ENCODE peak calls at places on chromosomes 4 and X, in four cellular contexts. L is H1, Y is IMR-90, E is mesendoderm. G is an unnamed sample.

GRCh38 chr4:30094866-30095265 is 625.3 kb upstream of the PCDH7 start:
- DNase-seq in E (no peak), Y (peak), L (no peak), G (peak)

GRCh38 chrX:21960569-21960968 is 20.1 kb downstream of the SMS start:
- DNase-seq in E (no peak), Y (no peak), L (no peak), G (peak)

GRCh38 chr4:4182835-4183568 is 43.7 kb downstream of the OTOP1 start:
- DNase-seq in L (peak), Y (no peak), E (peak), G (no peak)

GRCh38 chr4:184265566-184266351 is 48.1 kb upstream of the ENPP6 start:
- DNase-seq in E (peak), L (no peak), Y (peak), G (peak)

GRCh38 chrX:13669246-13669689 is 16.3 kb downstream of the TCEANC start:
- DNase-seq in L (no peak), Y (peak), E (no peak), G (peak)

GRCh38 chr4:110633358-110634319 is 10.8 kb upstream of the PITX2 start:
- DNase-seq in Y (no peak), L (no peak), E (peak), G (peak)

GRCh38 chr4:3874525-3875110 is 108.4 kb downstream of the ADRA2C start:
- DNase-seq in L (no peak), Y (no peak), E (no peak), G (no peak)

GRCh38 chr4:110533940-110534339 is 58.0 kb downstream of the ENPEP start:
- DNase-seq in Y (peak), E (peak), L (no peak), G (peak)

GRCh38 chrX:23883737-23884354 is 23.9 kb downstream of the APOO start:
- DNase-seq in L (no peak), E (peak), Y (peak), G (peak)

GRCh38 chr4:152200776-152201333 is 335.0 kb downstream of the FBXW7 start:
- DNase-seq in L (no peak), Y (no peak), E (no peak), G (no peak)

GRCh38 chrX:44314259-44314734 is 29.2 kb downstream of the EFHC2 start:
- DNase-seq in Y (peak), E (peak), L (no peak), G (peak)

GRCh38 chr4:75542824-75543223 is 13.0 kb upstream of the ODAPH start:
- DNase-seq in L (no peak), Y (peak), E (no peak), G (peak)

GRCh38 chrX:23292979-23293651 is 41.5 kb upstream of the PTCHD1 start:
- DNase-seq in L (no peak), E (no peak), Y (no peak), G (no peak)

GRCh38 chr4:123354701-123355100 is 41.9 kb upstream of the SPRY1 start:
- DNase-seq in E (no peak), L (no peak), Y (no peak), G (no peak)

GRCh38 chr4:105503484-105503883 is 29.6 kb upstream of the PPA2 start:
- DNase-seq in L (no peak), E (no peak), Y (no peak), G (no peak)

GRCh38 chrX:25012793-25013592 is 2.8 kb downstream of the ARX start:
- DNase-seq in Y (no peak), L (no peak), E (no peak), G (no peak)
- H3K4me3 ChIP-seq in Y (no peak), L (no peak), E (no peak), G (no peak)

GRCh38 chr4:1218892-1219552 is 29.9 kb downstream of the CTBP1 start:
- DNase-seq in Y (no peak), L (no peak), E (no peak), G (no peak)

GRCh38 chr4:1215347-1216075 is 33.4 kb downstream of the CTBP1 start:
- DNase-seq in Y (no peak), E (no peak), L (no peak), G (no peak)

GRCh38 chr4:1216076-1216614 is 32.8 kb downstream of the CTBP1 start:
- DNase-seq in Y (no peak), L (no peak), E (no peak), G (no peak)

GRCh38 chr4:1217366-1217765 is 31.6 kb downstream of the CTBP1 start:
- DNase-seq in L (no peak), E (no peak), Y (no peak), G (no peak)

DNA sequence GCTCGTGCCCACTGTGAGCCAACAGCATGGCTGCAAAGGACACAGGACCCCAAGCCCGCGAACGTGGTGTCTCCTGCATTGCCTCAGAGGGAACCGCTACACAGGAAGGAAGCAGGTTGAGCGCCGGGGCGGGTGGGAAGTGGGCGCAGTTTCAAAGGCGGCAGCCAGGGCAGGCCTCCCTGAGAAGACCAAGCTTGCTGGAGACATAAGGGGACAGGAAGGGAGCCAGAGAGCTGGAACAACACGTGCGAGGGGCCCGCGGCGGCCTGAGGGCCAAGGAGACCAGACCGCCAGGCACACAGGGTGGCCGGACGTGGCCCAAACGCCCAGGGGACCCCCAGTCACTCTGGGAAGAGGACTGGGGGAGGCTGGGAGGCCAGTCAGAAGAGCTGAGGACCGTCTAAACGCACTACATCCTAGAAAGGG is 32.0 kb downstream of the CTBP1 start:
- DNase-seq in E (no peak), L (no peak), Y (no peak), G (no peak)
- H2BK5ac ChIP-seq in E (no peak), L (no peak), Y (no peak), G (no peak)

GRCh38 chrX:48521353-48522243 is at the start of gene EBP:
- DNase-seq in Y (peak), E (peak), L (peak), G (peak)
- H3K4me3 ChIP-seq in Y (peak), E (peak), L (peak), G (peak)

GRCh38 chr4:140720387-140721087 is 35.6 kb downstream of the TBC1D9 start:
- DNase-seq in Y (no peak), L (no peak), E (no peak), G (no peak)

GRCh38 chr4:140718240-140718639 is 37.9 kb downstream of the TBC1D9 start:
- DNase-seq in Y (peak), E (no peak), L (no peak), G (peak)

GRCh38 chr4:140721088-140721421 is 35.1 kb downstream of the TBC1D9 start:
- DNase-seq in E (no peak), L (no peak), Y (no peak), G (no peak)

GRCh38 chr4:140719022-140719421 is 37.2 kb downstream of the TBC1D9 start:
- DNase-seq in Y (peak), L (no peak), E (no peak), G (peak)

DNA sequence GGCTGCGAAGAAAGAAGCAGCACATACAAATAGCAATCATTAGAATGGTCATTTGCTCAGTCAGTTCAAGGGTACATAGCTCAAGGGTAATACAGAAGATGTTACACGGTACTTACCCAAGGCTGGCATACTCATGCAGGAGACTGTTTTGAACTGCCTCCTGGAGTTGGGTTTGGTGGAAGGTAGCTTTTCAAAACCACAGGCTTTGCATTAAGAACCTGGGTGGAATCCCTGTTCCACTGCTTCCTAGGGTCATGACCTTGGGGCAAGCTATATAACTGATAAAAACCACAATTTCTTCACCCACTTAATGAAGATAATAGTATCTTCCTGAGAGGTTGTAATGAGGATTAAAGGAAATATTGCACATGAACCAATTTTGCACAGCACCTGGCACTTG is 36.5 kb downstream of the TBC1D9 start:
- DNase-seq in L (no peak), Y (no peak), E (no peak), G (no peak)
- H2BK5ac ChIP-seq in L (no peak), Y (no peak), E (no peak), G (no peak)

GRCh38 chrX:38563006-38563405 is 1.7 kb downstream of the TSPAN7 start:
- DNase-seq in L (no peak), Y (no peak), E (no peak), G (no peak)
- H3K4me3 ChIP-seq in L (no peak), Y (no peak), E (no peak), G (no peak)

DNA sequence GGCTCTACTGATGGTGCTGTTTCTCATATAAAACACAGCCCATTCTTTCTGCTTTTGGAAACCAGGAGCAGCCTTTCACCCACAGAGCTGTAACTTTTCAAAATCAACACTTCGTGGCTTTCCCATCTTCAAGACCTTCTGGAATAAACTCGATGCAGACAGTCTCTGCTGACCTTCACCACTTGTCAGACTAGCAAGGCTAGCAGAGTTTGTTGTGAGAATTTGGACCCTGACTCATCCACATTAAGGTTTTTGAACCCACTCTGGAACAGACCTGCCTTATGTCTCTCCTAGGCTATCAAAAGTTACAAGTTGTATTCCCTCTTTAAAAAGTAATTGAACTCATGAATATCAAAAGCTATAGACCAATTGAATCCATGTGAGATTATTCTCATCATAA is 88.6 kb downstream of the MAML3 start:
- DNase-seq in Y (no peak), E (no peak), L (no peak), G (peak)
- H2BK5ac ChIP-seq in Y (no peak), E (no peak), L (no peak), G (no peak)

GRCh38 chrX:2402361-2402690 is 98.5 kb downstream of the DHRSX start:
- DNase-seq in L (no peak), Y (no peak), E (no peak), G (no peak)

GRCh38 chrX:2398341-2398656 is 102.5 kb downstream of the DHRSX start:
- DNase-seq in E (no peak), Y (no peak), L (no peak), G (no peak)

GRCh38 chrX:2401201-2401589 is 99.6 kb downstream of the DHRSX start:
- DNase-seq in Y (no peak), E (no peak), L (no peak), G (no peak)

GRCh38 chrX:2404816-2405215 is 96.0 kb downstream of the DHRSX start:
- DNase-seq in Y (no peak), E (no peak), L (no peak), G (no peak)

GRCh38 chrX:2401590-2402360 is 99.0 kb downstream of the DHRSX start:
- DNase-seq in E (peak), Y (no peak), L (no peak), G (no peak)
- H3K4me3 ChIP-seq in E (no peak), Y (no peak), L (no peak), G (no peak)

G was measured in mesenchymal stem cell.